ENCODE peak calls at places on chromosomes 16 and 17, in six cellular contexts. V is tibial artery; J is keratinocyte; H is stomach; E is CD4-positive, alpha-beta T cell; L is IMR-90. A is an unnamed sample. For H3K9me3 and H3K27me3, the result is how much of the 10 kb centered on the place peaks cover.

GRCh38 chr16:67594956-67595355 is 32.6 kb downstream of the CTCF start:
- DNase-seq in V (no peak), L (peak), J (no peak), E (no peak), H (no peak), A (no peak)

GRCh38 chr16:54506691-54507090 is 220.1 kb upstream of the IRX3 start:
- DNase-seq in V (no peak), E (no peak), L (no peak), H (no peak), J (no peak), A (no peak)

GRCh38 chr16:89720859-89721643 is at the start of the genes VPS9D1 and ZNF276:
- DNase-seq in V (peak), H (peak), J (no peak), E (peak), L (peak), A (peak)

GRCh38 chr16:53369921-53370320 is 64.3 kb upstream of the RBL2 start:
- DNase-seq in L (peak), V (no peak), J (no peak), H (no peak), E (no peak), A (no peak)

GRCh38 chr17:83195330-83196087 is 116.1 kb downstream of the METRNL start:
- DNase-seq in J (no peak), V (peak), E (no peak), H (peak), L (no peak), A (no peak)

GRCh38 chr16:85940214-85940613 is 41.3 kb downstream of the IRF8 start:
- DNase-seq in V (no peak), E (no peak), L (no peak), H (no peak), J (no peak), A (no peak)

GRCh38 chr16:16007743-16008111 is 58.3 kb downstream of the ABCC1 start:
- DNase-seq in E (no peak), J (no peak), V (no peak), H (no peak), L (no peak), A (peak)

GRCh38 chr17:49836111-49837030 is 11.5 kb downstream of the TAC4 start:
- DNase-seq in J (no peak), L (peak), V (no peak), H (peak), E (no peak), A (no peak)

GRCh38 chr17:49715717-49716279 is 8.0 kb upstream of the SLC35B1 start:
- DNase-seq in H (no peak), J (no peak), L (no peak), V (no peak), E (no peak), A (no peak)

GRCh38 chr17:12231027-12231682 is 210.5 kb downstream of the MAP2K4 start:
- DNase-seq in H (no peak), J (no peak), E (no peak), V (no peak), L (peak), A (no peak)

GRCh38 chr16:14509055-14509454 is 121.0 kb downstream of the PARN start:
- DNase-seq in H (no peak), V (no peak), J (no peak), L (peak), E (no peak), A (no peak)

GRCh38 chr16:6016530-6017184 is 919.1 kb upstream of the EEF2KMT start:
- DNase-seq in E (no peak), L (no peak), J (no peak), H (no peak), V (no peak), A (no peak)

GRCh38 chr17:36004604-36005003 is 3.3 kb upstream of the CCL15 start:
- DNase-seq in L (no peak), H (no peak), V (no peak), J (no peak), E (no peak), A (no peak)

GRCh38 chr17:74987909-74988711 is 678 bp downstream of the CDR2L start:
- DNase-seq in E (no peak), H (peak), J (no peak), L (peak), V (peak), A (peak)

GRCh38 chr17:38914741-38915638 is 10.4 kb upstream of the LASP1NB start:
- DNase-seq in J (no peak), L (no peak), H (peak), V (no peak), E (no peak), A (no peak)

GRCh38 chr16:528111-529011 is 849 bp downstream of the CAPN15 start:
- DNase-seq in V (no peak), J (no peak), E (no peak), L (peak), H (peak), A (peak)

GRCh38 chr17:2855063-2855600 is 58.9 kb downstream of the RAP1GAP2 start:
- DNase-seq in L (peak), H (no peak), V (no peak), J (no peak), E (no peak), A (no peak)

GRCh38 chr17:40613755-40614154 is 33.9 kb downstream of the SMARCE1 start:
- DNase-seq in L (no peak), V (no peak), J (no peak), H (no peak), E (no peak), A (no peak)

GRCh38 chr16:84543931-84544776 is 39.7 kb upstream of the MEAK7 start:
- DNase-seq in V (no peak), J (no peak), E (peak), H (no peak), L (peak), A (peak)

GRCh38 chr17:40810505-40810904 is 10.7 kb upstream of the KRT28 start:
- DNase-seq in V (no peak), J (no peak), H (no peak), E (no peak), L (peak), A (no peak)

GRCh38 chr17:3647769-3648540 is 11.4 kb downstream of the CTNS start:
- DNase-seq in E (no peak), J (no peak), L (peak), H (peak), V (no peak), A (peak)

GRCh38 chr16:50301626-50302471 is 35.5 kb downstream of the ADCY7 start:
- DNase-seq in L (peak), H (no peak), J (no peak), E (no peak), V (peak), A (no peak)

GRCh38 chr16:67104061-67104460 is 5.7 kb upstream of the PHAF1 start:
- DNase-seq in J (no peak), E (no peak), H (no peak), V (no peak), L (peak), A (no peak)

DNA sequence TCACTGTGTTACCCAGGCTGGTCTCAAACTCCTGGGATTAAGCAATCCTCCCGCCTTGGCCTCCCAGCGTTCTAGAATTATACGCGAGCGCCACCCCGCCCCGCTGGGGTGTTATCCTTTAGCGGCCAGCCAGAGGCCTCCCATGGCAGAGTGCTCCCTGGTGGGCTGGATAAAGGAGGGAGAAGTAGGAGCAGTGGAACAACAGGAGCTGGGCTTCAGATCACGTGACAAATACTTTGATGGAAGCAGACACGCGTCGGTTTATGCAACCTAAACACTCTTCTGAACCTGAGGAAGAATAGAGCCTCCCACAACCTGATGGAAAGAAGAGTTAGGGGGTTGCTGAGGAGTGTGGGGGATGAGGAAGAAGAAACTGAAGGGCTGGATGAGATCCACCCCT is 2114.0 kb downstream of the TP53TG3F start:
- DNase-seq in H (no peak), L (no peak), V (no peak), E (no peak), J (no peak), A (no peak)
- H3K9me3 ChIP-seq in H (half or more), L (under half), V (under half), E (under half), J (under half), A (under half)

DNA sequence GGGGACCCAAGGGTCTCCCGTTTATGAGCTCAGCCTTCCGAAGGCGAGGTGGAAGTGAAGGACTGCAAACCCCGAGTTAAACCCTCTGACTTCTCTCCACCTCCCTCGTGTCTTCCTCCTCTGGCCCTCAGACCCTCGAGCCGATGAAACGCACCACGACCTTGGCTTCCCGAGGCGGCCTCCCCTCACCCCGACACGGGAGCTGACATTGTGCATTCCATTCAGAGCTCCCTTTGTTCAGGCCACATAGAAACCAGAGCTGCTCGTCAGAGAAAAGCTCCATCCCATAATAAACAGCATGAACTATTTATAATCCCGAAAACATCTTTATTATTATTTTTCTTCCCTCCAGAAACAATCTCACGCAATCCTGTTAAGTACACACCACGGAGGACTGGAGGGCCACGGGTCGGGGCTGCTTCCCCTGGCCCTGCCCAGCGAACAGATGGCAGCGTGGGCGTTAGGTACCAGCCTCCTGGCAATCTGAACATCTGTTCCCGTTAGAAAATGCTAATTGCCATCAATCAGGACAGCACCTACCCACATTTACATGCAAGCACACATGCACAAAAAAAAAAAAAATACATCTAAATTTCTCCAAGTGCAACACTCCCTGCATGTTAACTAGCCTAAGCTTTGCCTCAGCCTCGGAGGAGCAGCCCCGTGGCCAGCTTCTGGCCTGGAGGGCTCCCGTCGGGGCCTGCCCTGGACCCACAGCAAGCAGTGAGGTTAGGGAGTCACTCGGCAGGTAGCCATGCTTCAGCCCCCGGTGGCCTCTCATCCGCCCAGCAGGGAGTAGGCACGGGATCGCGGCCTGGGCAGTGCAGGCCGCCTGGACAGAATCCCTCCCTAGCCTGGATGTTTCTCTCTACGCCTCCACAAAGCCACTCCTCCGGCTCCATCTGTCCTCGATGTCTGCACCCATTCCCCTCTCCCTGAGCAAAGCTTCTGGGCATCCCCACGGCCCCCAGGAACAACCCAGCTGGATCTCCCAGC is 145.5 kb downstream of the RBFOX3 start:
- DNase-seq in E (no peak), J (no peak), H (no peak), V (no peak), L (no peak), A (no peak)
- H3K27me3 ChIP-seq in E (under half), J (under half), H (under half), V (under half), L (under half), A (under half)

GRCh38 chr16:35308674-35309073 is 1849.3 kb downstream of the TP53TG3F start:
- DNase-seq in H (no peak), J (peak), L (no peak), E (no peak), V (no peak), A (no peak)
- H3K9me3 ChIP-seq in H (half or more), J (under half), L (under half), E (under half), V (under half), A (under half)

GRCh38 chr17:60142872-60143499 is 6.8 kb upstream of the CA4 start:
- DNase-seq in E (peak), L (peak), H (peak), J (peak), V (peak), A (peak)
- H3K27me3 ChIP-seq in E (half or more), L (half or more), H (half or more), J (half or more), V (under half), A (half or more)

DNA sequence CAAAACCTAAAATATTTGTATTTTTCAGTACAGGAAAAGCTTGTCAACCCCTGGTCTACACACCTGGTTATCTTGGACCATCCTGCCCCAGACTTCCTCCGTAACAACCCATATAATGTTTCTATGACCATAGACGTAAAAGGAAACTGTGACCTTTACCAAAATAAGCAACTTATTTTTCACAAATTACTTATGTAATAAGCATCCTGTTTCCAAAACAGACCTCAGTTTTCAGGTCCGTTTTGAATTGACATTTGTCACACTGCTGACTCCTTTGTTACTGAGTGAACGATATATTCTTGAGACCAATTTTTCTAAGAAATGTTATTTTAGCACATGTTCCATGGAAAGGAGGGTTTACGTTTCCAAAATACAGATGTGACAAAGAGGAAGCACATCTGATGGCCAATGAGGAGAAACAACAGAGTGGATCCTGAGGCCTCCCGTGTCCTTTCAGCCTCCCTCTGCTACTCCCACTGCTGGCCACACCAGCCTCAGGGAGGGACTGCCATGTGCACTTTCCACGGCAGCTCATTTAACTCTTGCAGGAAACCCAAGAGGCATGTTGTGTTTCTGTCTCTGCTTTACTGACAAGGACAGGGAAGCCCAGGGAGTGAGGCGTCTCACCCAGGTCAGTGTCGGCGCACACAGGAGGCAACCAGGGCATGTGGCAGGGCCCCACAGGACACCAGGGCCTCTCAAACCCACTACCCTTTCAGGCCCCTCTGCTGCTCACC is 20.1 kb upstream of the ALDH3A1 start:
- DNase-seq in E (no peak), V (no peak), H (no peak), J (no peak), L (no peak), A (no peak)
- H3K9me3 ChIP-seq in E (under half), V (under half), H (under half), J (under half), L (under half), A (under half)

A was measured in transverse colon.